ENCODE peak calls at places on chromosomes 6 and 20, in seven cellular contexts. L is effector memory CD4-positive, alpha-beta T cell; N is CD8-positive, alpha-beta memory T cell; Z is PC-3; W is right lobe of liver; U is IMR-90; H is CD4-positive, alpha-beta memory T cell. M is an unnamed sample.

GRCh38 chr6:135195045-135195444 is 13.9 kb downstream of the MYB start:
- DNase-seq in Z (no peak), W (no peak), N (no peak), U (no peak), L (no peak), H (no peak), M (no peak)

GRCh38 chr6:13733178-13733851 is 21.7 kb upstream of the RANBP9 start:
- DNase-seq in Z (peak; percentile 76), W (peak; percentile 40), N (no peak), L (no peak), U (peak; percentile 93), H (no peak), M (peak; percentile 87)

GRCh38 chr6:117482240-117483003 is at the start of gene DCBLD1:
- DNase-seq in W (peak; percentile 87), N (peak; percentile 56), U (peak; percentile 70), H (peak; percentile 49), Z (peak; percentile 79), L (peak; percentile 56), M (peak; percentile 46)

GRCh38 chr20:24894967-24895366 is 54.1 kb upstream of the CST7 start:
- DNase-seq in U (no peak), Z (no peak), L (no peak), W (no peak), N (no peak), H (no peak), M (no peak)

GRCh38 chr6:45655630-45656422 is 278.1 kb upstream of the SUPT3H start:
- DNase-seq in H (no peak), W (no peak), Z (peak; percentile 98), U (peak; percentile 99), L (no peak), N (no peak), M (no peak)

GRCh38 chr6:125232466-125232865 is 69.3 kb downstream of the HDDC2 start:
- DNase-seq in U (peak; percentile 13), N (no peak), W (no peak), H (no peak), L (no peak), Z (no peak), M (no peak)

GRCh38 chr6:133033263-133033662 is 207.9 kb upstream of the EYA4 start:
- DNase-seq in W (no peak), N (no peak), Z (no peak), U (peak; percentile 62), L (no peak), H (no peak), M (no peak)

GRCh38 chr6:107033136-107033535 is 5.1 kb downstream of the MTRES1 start:
- DNase-seq in Z (peak; percentile 32), L (no peak), U (peak; percentile 8), N (no peak), H (no peak), W (no peak), M (no peak)

GRCh38 chr6:35601331-35602132 is 87.2 kb downstream of the FKBP5 start:
- DNase-seq in Z (peak; percentile 88), H (peak; percentile 88), U (peak; percentile 93), W (no peak), N (peak; percentile 49), L (peak; percentile 52), M (peak; percentile 40)

GRCh38 chr20:25036331-25036936 is 21.5 kb downstream of the ACSS1 start:
- DNase-seq in N (no peak), U (no peak), H (no peak), W (no peak), Z (no peak), L (no peak), M (no peak)

GRCh38 chr6:19394687-19395086 is 442.5 kb upstream of the ID4 start:
- DNase-seq in H (no peak), U (no peak), Z (no peak), L (no peak), W (no peak), N (no peak), M (no peak)
- H3K27ac ChIP-seq in H (no peak overlapping the region), U (no peak overlapping the region), Z (no peak overlapping the region), L (no peak overlapping the region), W (no peak overlapping the region), N (no peak overlapping the region), M (no peak overlapping the region)

GRCh38 chr6:43089467-43089866 is 13.4 kb downstream of the PTK7 start:
- DNase-seq in Z (no peak), H (no peak), W (no peak), U (no peak), N (no peak), L (no peak), M (no peak)

GRCh38 chr6:43091020-43091419 is 14.9 kb downstream of the PTK7 start:
- DNase-seq in N (no peak), H (no peak), W (no peak), Z (no peak), L (no peak), U (no peak), M (no peak)

GRCh38 chr6:43089874-43090556 is 13.9 kb downstream of the PTK7 start:
- DNase-seq in H (no peak), W (no peak), U (peak; percentile 43), L (no peak), N (no peak), Z (no peak), M (no peak)

GRCh38 chr6:43091592-43091991 is 15.5 kb downstream of the PTK7 start:
- DNase-seq in N (no peak), L (no peak), Z (no peak), W (no peak), H (no peak), U (no peak), M (no peak)

DNA sequence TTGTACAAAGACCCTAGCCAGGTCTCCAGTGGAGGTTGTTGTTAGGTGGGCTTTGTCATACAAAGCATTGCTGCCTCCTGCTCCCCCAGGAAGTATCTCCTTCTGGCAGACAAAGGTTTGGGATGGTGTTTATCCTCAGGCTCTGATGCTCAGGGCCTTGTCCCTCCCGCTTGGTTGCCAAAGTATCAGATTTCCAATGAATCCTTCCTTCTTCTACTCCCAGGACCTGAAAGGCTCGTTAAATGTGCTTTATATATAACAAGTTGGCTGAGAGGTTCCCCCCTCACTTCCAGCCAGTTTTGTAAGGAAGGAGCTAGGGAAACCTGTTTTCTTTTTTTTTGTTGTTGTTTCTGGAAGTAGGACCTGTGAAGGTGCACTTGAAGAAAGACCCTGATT is 14.4 kb downstream of the PTK7 start:
- DNase-seq in L (no peak), N (no peak), W (no peak), Z (peak; percentile 79), H (no peak), U (peak; percentile 44), M (no peak)
- H3K27ac ChIP-seq in L (no peak overlapping the region), N (no peak overlapping the region), W (no peak overlapping the region), Z (peak overlapping the region; percentile 29), H (no peak overlapping the region), U (peak overlapping the region; percentile 62), M (peak overlapping the region; percentile 76)

GRCh38 chr20:59751075-59751711 is 146.9 kb downstream of the PHACTR3 start:
- DNase-seq in L (no peak), U (peak; percentile 24), N (no peak), H (no peak), W (peak; percentile 58), Z (peak; percentile 73), M (peak; percentile 44)

GRCh38 chr20:59749293-59749680 is 144.9 kb downstream of the PHACTR3 start:
- DNase-seq in N (no peak), H (no peak), L (no peak), W (no peak), U (peak; percentile 53), Z (peak; percentile 6), M (no peak)

GRCh38 chr20:59747671-59748515 is 143.6 kb downstream of the PHACTR3 start:
- DNase-seq in N (no peak), Z (no peak), H (no peak), L (no peak), W (no peak), U (no peak), M (no peak)

GRCh38 chr20:59750209-59750840 is 146.0 kb downstream of the PHACTR3 start:
- DNase-seq in W (no peak), H (no peak), U (no peak), Z (no peak), N (no peak), L (no peak), M (no peak)

GRCh38 chr20:59748555-59749292 is 144.4 kb downstream of the PHACTR3 start:
- DNase-seq in H (no peak), N (no peak), Z (no peak), W (no peak), U (peak; percentile 19), L (no peak), M (no peak)
- H3K27ac ChIP-seq in H (no peak overlapping the region), N (no peak overlapping the region), Z (no peak overlapping the region), W (no peak overlapping the region), U (no peak overlapping the region), L (no peak overlapping the region), M (no peak overlapping the region)

DNA sequence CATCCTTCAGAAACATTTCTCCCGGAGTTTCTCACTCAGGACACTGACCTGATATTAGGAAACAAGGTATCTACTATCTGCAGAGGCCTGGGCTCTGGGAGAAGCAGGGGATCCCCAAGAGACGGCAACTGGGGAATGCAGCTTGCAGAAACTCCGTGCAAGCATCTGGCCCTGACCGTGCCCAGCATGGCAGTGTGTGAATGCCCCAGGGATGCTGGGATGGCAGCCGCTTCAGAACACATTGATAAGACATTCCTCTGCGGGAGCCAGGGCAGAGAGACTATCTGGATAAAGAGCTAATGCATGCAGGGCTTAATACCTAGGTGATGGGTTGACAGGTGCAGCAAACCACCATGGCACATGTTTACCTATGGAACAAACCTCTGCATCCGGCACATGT is 55.4 kb downstream of the NFATC2 start:
- DNase-seq in H (no peak), Z (no peak), L (no peak), U (no peak), N (no peak), W (no peak), M (no peak)
- H3K27ac ChIP-seq in H (no peak overlapping the region), Z (peak overlapping the region; percentile 92), L (no peak overlapping the region), U (no peak overlapping the region), N (no peak overlapping the region), W (no peak overlapping the region), M (no peak overlapping the region)

GRCh38 chr20:3981132-3981452 is 34.3 kb downstream of the RNF24 start:
- DNase-seq in Z (no peak), N (no peak), U (no peak), L (no peak), H (no peak), W (no peak), M (no peak)

GRCh38 chr20:3980260-3981131 is 34.9 kb downstream of the RNF24 start:
- DNase-seq in Z (peak; percentile 53), W (no peak), H (peak; percentile 14), U (peak; percentile 73), L (no peak), N (no peak), M (no peak)
- H3K27ac ChIP-seq in Z (peak overlapping the region; percentile 56), W (peak overlapping the region; percentile 3), H (peak overlapping the region; percentile 45), U (peak overlapping the region; percentile 73), L (peak overlapping the region; percentile 56), N (peak overlapping the region; percentile 32), M (no peak overlapping the region)